ENCODE peak calls at places on chromosomes 1 and 21, in five cellular contexts. K is nephron progenitor cell, E is cardiac fibroblast, A is foreskin fibroblast, S is Peyer's patch. D is an unnamed sample.

GRCh38 chr1:201876148-201876547 is 12.6 kb upstream of the SHISA4 start:
- DNase-seq in K (no peak), E (peak; percentile 27), A (no peak), S (no peak), D (no peak)

GRCh38 chr1:206472886-206473285 is 2.6 kb downstream of the IKBKE start:
- DNase-seq in K (no peak), E (no peak), A (no peak), S (no peak), D (no peak)

GRCh38 chr1:20248954-20249612 is 41.6 kb upstream of the VWA5B1 start:
- DNase-seq in K (no peak), E (no peak), A (no peak), S (no peak), D (no peak)

GRCh38 chr1:51736702-51737101 is 119.8 kb downstream of the OSBPL9 start:
- DNase-seq in K (no peak), E (peak; percentile 84), A (peak; percentile 26), S (no peak), D (no peak)

GRCh38 chr21:22855581-22855980 is 1857.4 kb downstream of the NCAM2 start:
- DNase-seq in K (no peak), E (no peak), A (no peak), S (no peak), D (no peak)

GRCh38 chr1:184771190-184771691 is 16.6 kb upstream of the EDEM3 start:
- DNase-seq in K (no peak), E (no peak), A (no peak), S (no peak), D (no peak)

GRCh38 chr1:243943671-243944428 is 93.8 kb upstream of the AKT3 start:
- DNase-seq in K (no peak), E (no peak), A (no peak), S (no peak), D (no peak)

GRCh38 chr1:81424056-81424455 is 376.7 kb upstream of the ADGRL2 start:
- DNase-seq in K (no peak), E (peak; percentile 64), A (no peak), S (no peak), D (no peak)

GRCh38 chr1:9658186-9658585 is 6.7 kb downstream of the PIK3CD start:
- DNase-seq in K (no peak), E (no peak), A (no peak), S (no peak), D (no peak)

GRCh38 chr1:78003070-78003751 is 1.5 kb upstream of the DNAJB4 start:
- DNase-seq in K (no peak), E (no peak), A (no peak), S (no peak), D (no peak)

GRCh38 chr1:35461966-35462651 is 95.1 kb downstream of the KIAA0319L start:
- DNase-seq in K (no peak), E (no peak), A (no peak), S (no peak), D (no peak)

GRCh38 chr1:31583995-31584868 is 7.9 kb downstream of the TINAGL1 start:
- DNase-seq in K (no peak), E (peak; percentile 86), A (no peak), S (no peak), D (no peak)

GRCh38 chr1:230421485-230421884 is 4.6 kb downstream of the PGBD5 start:
- DNase-seq in K (no peak), E (no peak), A (no peak), S (no peak), D (no peak)

GRCh38 chr1:102595106-102595505 is 513.2 kb downstream of the COL11A1 start:
- DNase-seq in K (no peak), E (no peak), A (no peak), S (no peak), D (no peak)

GRCh38 chr1:7539772-7540175 is 231.3 kb upstream of the VAMP3 start:
- DNase-seq in K (peak; percentile 59), E (no peak), A (no peak), S (peak; percentile 71), D (no peak)

GRCh38 chr1:7335224-7335879 is 435.7 kb upstream of the VAMP3 start:
- DNase-seq in K (no peak), E (no peak), A (no peak), S (no peak), D (no peak)

GRCh38 chr1:53183277-53183990 is 13.2 kb upstream of the CPT2 start:
- DNase-seq in K (no peak), E (peak; percentile 84), A (peak; percentile 90), S (peak; percentile 82), D (no peak)

GRCh38 chr1:921011-921837 is 2.5 kb upstream of the SAMD11 start:
- DNase-seq in K (peak; percentile 88), E (peak; percentile 78), A (peak; percentile 60), S (peak; percentile 70), D (no peak)

GRCh38 chr1:203388683-203389082 is 37.8 kb upstream of the FMOD start:
- DNase-seq in K (no peak), E (no peak), A (no peak), S (no peak), D (no peak)

GRCh38 chr1:170872663-170873062 is 62.7 kb upstream of the MROH9 start:
- DNase-seq in K (no peak), E (no peak), A (no peak), S (no peak), D (no peak)

GRCh38 chr21:36218691-36219090 is 62.1 kb downstream of the DOP1B start:
- DNase-seq in K (no peak), E (no peak), A (no peak), S (no peak), D (no peak)

GRCh38 chr1:50531601-50532000 is 108.4 kb upstream of the DMRTA2 start:
- DNase-seq in K (no peak), E (no peak), A (no peak), S (no peak), D (no peak)

GRCh38 chr1:96292141-96292540 is 429.4 kb upstream of the PTBP2 start:
- DNase-seq in K (no peak), E (no peak), A (peak; percentile 41), S (no peak), D (no peak)

GRCh38 chr1:97252076-97252475 is 530.5 kb downstream of the PTBP2 start:
- DNase-seq in K (no peak), E (peak; percentile 92), A (peak; percentile 86), S (no peak), D (no peak)

GRCh38 chr1:64228181-64228957 is 24.9 kb downstream of the UBE2U start:
- DNase-seq in K (no peak), E (peak; percentile 13), A (peak; percentile 57), S (no peak), D (no peak)

GRCh38 chr1:2934642-2935081 is 86.6 kb upstream of the ACTRT2 start:
- DNase-seq in K (no peak), E (no peak), A (no peak), S (no peak), D (no peak)

GRCh38 chr1:42340093-42340492 is 5.1 kb upstream of the FOXJ3 start:
- DNase-seq in K (no peak), E (no peak), A (peak; percentile 21), S (no peak), D (no peak)

GRCh38 chr1:55848906-55849305 is 633.7 kb upstream of the USP24 start:
- DNase-seq in K (no peak), E (peak; percentile 57), A (peak; percentile 64), S (no peak), D (no peak)

GRCh38 chr1:24830680-24831272 is 85.5 kb downstream of the CLIC4 start:
- DNase-seq in K (no peak), E (peak; percentile 86), A (peak; percentile 47), S (no peak), D (no peak)

GRCh38 chr1:104056786-104057185 is 307.1 kb downstream of the AMY1C start:
- DNase-seq in K (no peak), E (no peak), A (no peak), S (no peak), D (no peak)

GRCh38 chr1:227315500-227316346 is 2.6 kb downstream of the CDC42BPA start:
- DNase-seq in K (no peak), E (peak; percentile 76), A (peak; percentile 68), S (no peak), D (no peak)
- TF ChIP-seq CTCF in K (no peak), E (no peak), A (no peak), S (no peak), D (no peak)

GRCh38 chr1:160549665-160550006 is 26.6 kb upstream of the SLAMF6 start:
- DNase-seq in K (no peak), E (no peak), A (no peak), S (no peak), D (no peak)

GRCh38 chr1:160552425-160552824 is 26.9 kb downstream of the CD84 start:
- DNase-seq in K (no peak), E (no peak), A (no peak), S (no peak), D (no peak)

GRCh38 chr1:160548183-160548582 is 25.1 kb upstream of the SLAMF6 start:
- DNase-seq in K (no peak), E (no peak), A (no peak), S (no peak), D (no peak)

GRCh38 chr1:160548960-160549664 is 26.1 kb upstream of the SLAMF6 start:
- DNase-seq in K (no peak), E (no peak), A (no peak), S (no peak), D (no peak)

GRCh38 chr1:160550572-160551034 is 27.5 kb upstream of the SLAMF6 start:
- DNase-seq in K (no peak), E (no peak), A (no peak), S (no peak), D (no peak)
- TF ChIP-seq CTCF in K (no peak), E (no peak), A (no peak), S (no peak), D (no peak)

GRCh38 chr1:112614460-112615065 is 4.4 kb downstream of the ST7L start:
- DNase-seq in K (no peak), E (peak; percentile 76), A (peak; percentile 21), S (no peak), D (no peak)
- TF ChIP-seq CTCF in K (no peak), E (peak; percentile 71), A (peak; percentile 65), S (peak; percentile 67), D (peak; percentile 52)

GRCh38 chr1:195717651-195718050 is 890.6 kb downstream of the KCNT2 start:
- DNase-seq in K (no peak), E (peak; percentile 3), A (peak; percentile 21), S (no peak), D (no peak)
- TF ChIP-seq CTCF in K (no peak), E (no peak), A (peak; percentile 72), S (peak; percentile 50), D (no peak)

GRCh38 chr1:178492341-178492740 is 4.4 kb downstream of the CLEC20A start:
- DNase-seq in K (no peak), E (no peak), A (no peak), S (no peak), D (no peak)
- TF ChIP-seq CTCF in K (no peak), E (no peak), A (no peak), S (no peak), D (no peak)

DNA sequence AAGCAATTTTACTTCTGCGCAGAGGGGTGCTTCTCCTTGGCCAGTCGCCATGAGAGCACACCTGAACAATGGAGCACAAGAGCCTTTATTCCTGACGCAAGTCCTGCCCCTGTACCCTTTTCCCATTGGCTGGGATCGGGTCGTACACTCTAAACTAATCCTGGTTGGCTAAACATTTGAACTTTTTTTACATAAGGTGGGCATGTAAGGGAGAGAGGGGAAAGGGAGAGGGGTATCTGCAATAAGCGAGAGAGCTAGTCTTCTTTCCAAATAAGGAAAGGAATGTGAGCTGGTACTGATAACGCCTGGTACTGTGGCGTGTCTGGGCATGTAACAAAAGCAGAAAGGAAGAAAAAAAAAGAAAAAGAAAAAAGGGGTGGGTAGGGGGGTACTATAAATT is 21.8 kb downstream of the MFSD2A start:
- DNase-seq in K (no peak), E (peak; percentile 29), A (no peak), S (no peak), D (no peak)
- TF ChIP-seq CTCF in K (no peak), E (no peak), A (no peak), S (no peak), D (no peak)